ENCODE peak calls at places on chromosome 19, in six cellular contexts. G, S, M, L, E and T are unnamed samples.

GRCh38 chr19:17329061-17329767 is 5.4 kb downstream of the ANO8 start:
- DNase-seq in G (no peak), S (no peak), M (no peak), L (no peak), E (no peak), T (no peak)

GRCh38 chr19:30335306-30335886 is 36.8 kb upstream of the ZNF536 start:
- DNase-seq in G (no peak), S (no peak), M (peak; percentile 7), L (no peak), E (no peak), T (no peak)

GRCh38 chr19:46922465-46922864 is 61.7 kb downstream of the ARHGAP35 start:
- DNase-seq in G (no peak), S (no peak), M (no peak), L (no peak), E (no peak), T (no peak)

GRCh38 chr19:474126-475078 is 13.6 kb upstream of the SHC2 start:
- DNase-seq in G (no peak), S (no peak), M (no peak), L (no peak), E (no peak), T (no peak)

GRCh38 chr19:901216-902092 is 8.2 kb downstream of the RNU6-9 start:
- DNase-seq in G (no peak), S (no peak), M (no peak), L (no peak), E (no peak), T (no peak)

GRCh38 chr19:39169143-39169810 is 27.5 kb upstream of the NCCRP1 start:
- DNase-seq in G (no peak), S (no peak), M (no peak), L (no peak), E (no peak), T (no peak)

GRCh38 chr19:566403-566802 is 6.0 kb upstream of the BSG start:
- DNase-seq in G (no peak), S (no peak), M (no peak), L (peak; percentile 86), E (no peak), T (no peak)

GRCh38 chr19:41792513-41793413 is 3.6 kb upstream of the CEACAM3 start:
- DNase-seq in G (no peak), S (peak; percentile 59), M (peak; percentile 61), L (no peak), E (peak; percentile 63), T (no peak)

GRCh38 chr19:48413879-48414623 is 20.6 kb downstream of the GRIN2D start:
- DNase-seq in G (no peak), S (no peak), M (no peak), L (no peak), E (no peak), T (no peak)

GRCh38 chr19:51715850-51716249 is 7.9 kb downstream of the HAS1 start:
- DNase-seq in G (no peak), S (no peak), M (no peak), L (no peak), E (no peak), T (no peak)

GRCh38 chr19:45767410-45767880 is 1.6 kb downstream of the SIX5 start:
- DNase-seq in G (peak; percentile 81), S (peak; percentile 84), M (peak; percentile 77), L (peak; percentile 83), E (peak; percentile 88), T (peak; percentile 60)

GRCh38 chr19:46618670-46619231 is 6.1 kb downstream of the PTGIR start:
- DNase-seq in G (no peak), S (no peak), M (peak; percentile 63), L (no peak), E (peak; percentile 85), T (no peak)

GRCh38 chr19:41893899-41894298 is 10.9 kb downstream of the ARHGEF1 start:
- DNase-seq in G (no peak), S (no peak), M (no peak), L (no peak), E (no peak), T (no peak)

GRCh38 chr19:47122359-47123335 is 8.0 kb upstream of the SAE1 start:
- DNase-seq in G (no peak), S (no peak), M (no peak), L (no peak), E (no peak), T (no peak)

GRCh38 chr19:13700621-13701020 is 63.7 kb upstream of the MRI1 start:
- DNase-seq in G (no peak), S (no peak), M (no peak), L (no peak), E (no peak), T (no peak)

GRCh38 chr19:13234518-13234917 is 84.3 kb downstream of the IER2 start:
- DNase-seq in G (no peak), S (no peak), M (peak; percentile 73), L (peak; percentile 24), E (peak; percentile 69), T (no peak)

GRCh38 chr19:30165228-30165813 is 206.9 kb upstream of the ZNF536 start:
- DNase-seq in G (no peak), S (no peak), M (no peak), L (no peak), E (no peak), T (no peak)

GRCh38 chr19:22600690-22601648 is 33.2 kb upstream of the ZNF492 start:
- DNase-seq in G (no peak), S (no peak), M (no peak), L (no peak), E (no peak), T (no peak)

GRCh38 chr19:776549-776948 is 20.7 kb upstream of the PTBP1 start:
- DNase-seq in G (no peak), S (no peak), M (no peak), L (no peak), E (no peak), T (no peak)

GRCh38 chr19:22118132-22118531 is 65.8 kb downstream of the ZNF257 start:
- DNase-seq in G (no peak), S (no peak), M (no peak), L (no peak), E (no peak), T (no peak)

GRCh38 chr19:36140289-36141038 is 598 bp downstream of the CAPNS1 start:
- DNase-seq in G (no peak), S (no peak), M (peak; percentile 39), L (peak; percentile 48), E (peak; percentile 47), T (no peak)

GRCh38 chr19:5993516-5994406 is 15.8 kb upstream of the RANBP3 start:
- DNase-seq in G (no peak), S (no peak), M (peak; percentile 46), L (no peak), E (no peak), T (no peak)

GRCh38 chr19:40284501-40285352 is at the start of gene AKT2:
- DNase-seq in G (no peak), S (peak; percentile 60), M (no peak), L (no peak), E (no peak), T (peak; percentile 74)

DNA sequence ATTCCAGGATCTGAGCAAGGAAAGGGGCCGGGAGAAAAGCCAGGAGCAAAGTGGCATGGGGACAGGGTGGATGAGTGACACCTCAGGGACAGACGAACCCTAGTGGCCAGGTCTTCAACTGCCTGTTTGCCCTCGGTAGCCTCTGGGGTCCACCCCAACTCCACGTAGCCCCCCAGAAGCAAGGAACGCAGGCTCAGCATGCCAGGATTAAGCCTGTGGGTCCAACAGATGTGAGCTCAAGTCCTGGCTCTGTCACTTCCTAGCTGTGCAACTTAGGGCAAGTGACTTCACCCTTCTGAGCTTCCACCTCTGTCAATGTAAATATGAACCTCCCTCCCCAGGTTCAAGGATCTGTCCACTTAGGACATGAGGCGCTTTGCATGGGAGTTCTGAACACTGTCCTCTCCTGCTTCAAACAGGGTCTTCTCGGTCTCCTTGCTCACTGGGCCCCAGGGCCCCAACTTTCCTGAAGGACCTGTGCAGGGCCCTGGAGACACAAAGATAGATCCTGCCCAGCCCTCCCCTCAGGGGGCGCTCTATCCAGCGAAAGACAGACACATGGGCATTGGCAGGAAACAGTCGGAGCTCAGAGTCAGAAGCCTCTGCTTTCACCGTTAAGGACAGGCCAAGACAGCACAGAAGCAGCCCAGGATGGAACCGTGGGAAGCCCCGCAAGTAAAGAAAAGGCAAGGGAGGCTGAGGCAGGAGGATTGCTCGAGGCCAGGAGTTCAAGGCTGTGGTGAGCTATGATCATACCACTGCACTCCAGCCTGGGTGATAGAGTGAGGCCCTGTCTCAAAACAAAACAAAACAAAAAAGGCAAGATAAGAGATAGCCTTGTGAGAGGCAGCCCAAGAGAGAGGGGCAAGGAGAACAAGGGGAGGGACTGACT is 13.2 kb downstream of the SYDE1 start:
- DNase-seq in G (no peak), S (no peak), M (no peak), L (no peak), E (no peak), T (no peak)
- TF ChIP-seq CTCF in G (no peak), S (no peak), M (no peak), L (no peak), E (no peak), T (no peak)

DNA sequence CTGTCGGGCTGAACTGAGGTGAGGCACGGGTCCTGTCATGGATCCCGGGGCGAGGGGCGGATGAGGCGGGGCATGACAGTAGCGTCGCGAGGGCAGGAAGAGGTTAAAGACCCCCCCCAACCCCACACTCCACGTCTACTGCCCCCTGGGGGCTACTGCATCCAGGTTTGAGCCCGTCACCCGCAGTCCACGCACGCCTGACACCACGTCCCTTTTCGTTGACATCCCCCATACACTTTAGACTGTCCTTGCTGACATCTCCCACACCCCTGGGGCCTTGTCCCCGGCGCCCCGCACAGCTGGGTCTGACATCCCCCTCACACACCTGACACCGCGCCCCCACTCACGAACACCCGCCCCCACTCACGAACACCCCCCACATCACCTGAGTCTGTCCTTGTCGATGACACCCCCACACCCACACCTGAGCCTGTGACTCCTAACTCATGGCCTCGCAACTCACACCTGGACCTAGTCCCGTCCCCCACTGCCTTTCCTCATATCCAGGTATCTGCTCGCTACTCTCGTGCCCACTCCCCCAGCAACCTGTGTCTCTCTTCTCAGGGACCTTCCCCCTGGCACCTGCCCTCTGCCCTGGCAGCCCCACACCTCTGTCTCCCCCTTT is 416 bp downstream of the SLC25A42 start:
- DNase-seq in G (no peak), S (no peak), M (no peak), L (no peak), E (no peak), T (no peak)
- TF ChIP-seq CTCF in G (no peak), S (no peak), M (no peak), L (peak; percentile 15), E (peak; percentile 26), T (no peak)

DNA sequence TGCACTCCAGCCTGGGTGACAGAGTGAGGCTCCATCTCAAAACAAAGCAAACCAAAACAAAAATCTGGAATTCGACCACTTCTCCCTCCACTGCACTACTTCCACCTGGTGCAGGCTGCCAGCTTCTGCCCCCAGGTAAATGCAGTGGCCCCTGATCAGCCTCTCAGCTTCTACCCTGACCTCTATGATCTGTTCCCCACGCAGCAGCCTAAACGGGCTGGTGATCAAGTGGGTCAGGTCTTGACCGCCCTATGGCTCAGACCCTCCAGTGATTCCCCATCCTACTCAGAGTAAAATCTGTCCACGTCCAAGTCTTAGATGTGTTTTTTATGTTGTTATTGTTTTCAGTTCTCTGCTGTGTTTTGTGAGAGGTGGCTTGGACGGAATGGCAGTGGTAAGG is 163.9 kb downstream of the KCTD15 start:
- DNase-seq in G (no peak), S (no peak), M (no peak), L (no peak), E (no peak), T (no peak)
- TF ChIP-seq CTCF in G (no peak), S (no peak), M (no peak), L (no peak), E (no peak), T (no peak)

GRCh38 chr19:57320180-57321084 is at the start of gene ZNF543:
- DNase-seq in G (peak; percentile 82), S (peak; percentile 97), M (peak; percentile 95), L (peak; percentile 92), E (peak; percentile 91), T (peak; percentile 95)
- TF ChIP-seq CTCF in G (no peak), S (peak; percentile 19), M (no peak), L (no peak), E (no peak), T (no peak)